ENCODE peak calls at places on chromosomes 11 and 22, in seven cellular contexts. X, K, U, Q, H, A and N are unnamed samples.
A peak's percentile ranks its signal among the peaks of the same experiment; 100 is the strongest.

GRCh38 chr11:107844041-107844440 is 14.5 kb downstream of the SLC35F2 start:
- DNase-seq in X (peak; percentile 53), K (no peak), U (no peak), Q (no peak), H (no peak), A (peak; percentile 73), N (no peak)

GRCh38 chr22:47093720-47094119 is 331.3 kb downstream of the TBC1D22A start:
- DNase-seq in X (no peak), K (no peak), U (no peak), Q (no peak), H (no peak), A (no peak), N (no peak)

GRCh38 chr11:65506770-65507485 is 8.1 kb downstream of the MALAT1 start:
- DNase-seq in X (peak; percentile 71), K (peak; percentile 62), U (peak; percentile 61), Q (peak; percentile 90), H (peak; percentile 74), A (peak; percentile 55), N (peak; percentile 88)

GRCh38 chr11:2573240-2574042 is 126.4 kb downstream of the KCNQ1OT1 start:
- DNase-seq in X (no peak), K (no peak), U (peak; percentile 6), Q (no peak), H (peak; percentile 34), A (no peak), N (peak; percentile 68)

GRCh38 chr11:1949302-1949701 is 2.2 kb downstream of the MRPL23 start:
- DNase-seq in X (no peak), K (no peak), U (no peak), Q (no peak), H (peak; percentile 31), A (no peak), N (no peak)

GRCh38 chr11:119591836-119592310 is 137.1 kb downstream of the NECTIN1 start:
- DNase-seq in X (no peak), K (no peak), U (no peak), Q (no peak), H (no peak), A (no peak), N (no peak)

GRCh38 chr11:128599729-128600128 is 12.4 kb upstream of the ETS1 start:
- DNase-seq in X (peak; percentile 14), K (no peak), U (no peak), Q (no peak), H (no peak), A (no peak), N (no peak)

GRCh38 chr11:69483170-69483569 is 1.7 kb downstream of the LINC01488 start:
- DNase-seq in X (no peak), K (no peak), U (no peak), Q (no peak), H (no peak), A (no peak), N (peak; percentile 3)

GRCh38 chr22:41697126-41697775 is 2.1 kb upstream of the MEI1 start:
- DNase-seq in X (peak; percentile 81), K (peak; percentile 76), U (peak; percentile 91), Q (peak; percentile 81), H (peak; percentile 97), A (peak; percentile 61), N (peak; percentile 98)